ENCODE peak calls at places on chromosomes 7 and 10, in four cellular contexts. U, L, V and P are unnamed samples.

GRCh38 chr7:7424151-7424873 is 111.4 kb downstream of the COL28A1 start:
- DNase-seq in V (peak), U (peak), L (peak), P (peak)

GRCh38 chr10:43231523-43232078 is 35.3 kb downstream of the RASGEF1A start:
- DNase-seq in L (no peak), U (no peak), V (no peak), P (no peak)

GRCh38 chr10:23694446-23694920 is 255.6 kb downstream of the OTUD1 start:
- DNase-seq in V (no peak), U (no peak), L (no peak), P (peak)

GRCh38 chr7:76071316-76072242 is 23.7 kb downstream of the MDH2 start:
- DNase-seq in L (no peak), V (no peak), U (no peak), P (peak)

GRCh38 chr7:148458263-148458662 is 132.3 kb upstream of the C7orf33 start:
- DNase-seq in V (no peak), L (no peak), U (no peak), P (no peak)

GRCh38 chr7:101166909-101167644 is 1.7 kb upstream of the VGF start:
- DNase-seq in U (no peak), V (no peak), L (peak), P (no peak)

GRCh38 chr10:75110006-75110632 is 1.3 kb upstream of the SAMD8 start:
- DNase-seq in L (peak), V (no peak), U (no peak), P (no peak)

GRCh38 chr10:23886355-23886754 is 322.6 kb upstream of the KIAA1217 start:
- DNase-seq in L (no peak), U (no peak), V (peak), P (peak)

GRCh38 chr7:17497136-17497535 is 198.7 kb downstream of the AHR start:
- DNase-seq in V (no peak), L (no peak), U (no peak), P (no peak)

GRCh38 chr10:130999376-131000202 is 311.9 kb downstream of the TCERG1L start:
- DNase-seq in U (no peak), V (no peak), L (no peak), P (no peak)

GRCh38 chr7:108282427-108282996 is 152.4 kb upstream of the LAMB4 start:
- DNase-seq in U (no peak), V (no peak), L (no peak), P (no peak)

GRCh38 chr7:99325597-99326407 is at the start of gene ARPC1A:
- DNase-seq in U (peak), L (peak), V (peak), P (peak)

GRCh38 chr7:2152646-2153045 is 80.1 kb downstream of the MAD1L1 start:
- DNase-seq in L (no peak), U (no peak), V (no peak), P (no peak)

GRCh38 chr10:126844406-126844805 is 60.8 kb upstream of the DOCK1 start:
- DNase-seq in L (no peak), U (no peak), V (no peak), P (no peak)

GRCh38 chr7:143321734-143322133 is 5.8 kb downstream of the CLCN1 start:
- DNase-seq in L (no peak), U (no peak), V (no peak), P (no peak)

GRCh38 chr10:98309366-98310355 is 41.7 kb upstream of the LOXL4 start:
- DNase-seq in U (no peak), V (peak), L (peak), P (peak)

GRCh38 chr7:111587715-111588433 is 25.6 kb upstream of the IMMP2L start:
- DNase-seq in U (no peak), L (no peak), V (no peak), P (no peak)

GRCh38 chr10:70748305-70748704 is 36.9 kb downstream of the TBATA start:
- DNase-seq in V (no peak), U (no peak), L (no peak), P (no peak)

GRCh38 chr7:158259671-158260423 is 327.8 kb downstream of the PTPRN2 start:
- DNase-seq in V (no peak), U (no peak), L (no peak), P (no peak)

GRCh38 chr10:2949948-2950354 is 117.4 kb upstream of the PFKP start:
- DNase-seq in U (peak), V (no peak), L (no peak), P (no peak)

GRCh38 chr10:79390057-79390456 is 42.8 kb downstream of the PPIF start:
- DNase-seq in L (no peak), U (no peak), V (no peak), P (no peak)

GRCh38 chr10:70985824-70986336 is 97.5 kb upstream of the PCBD1 start:
- DNase-seq in U (no peak), V (no peak), L (no peak), P (no peak)

GRCh38 chr10:131144711-131145375 is 166.7 kb downstream of the TCERG1L start:
- DNase-seq in L (no peak), V (no peak), U (no peak), P (no peak)

GRCh38 chr7:39650676-39651075 is 27.3 kb downstream of the RALA start:
- DNase-seq in V (no peak), U (no peak), L (no peak), P (no peak)

GRCh38 chr10:73414230-73414981 is 548 bp upstream of the ANXA7 start:
- DNase-seq in U (no peak), V (no peak), L (peak), P (no peak)

GRCh38 chr7:738723-739454 is 11.8 kb upstream of the PRKAR1B start:
- DNase-seq in L (no peak), U (no peak), V (no peak), P (no peak)

GRCh38 chr10:121216721-121217181 is 365.6 kb downstream of the WDR11 start:
- DNase-seq in U (no peak), V (no peak), L (no peak), P (no peak)

GRCh38 chr7:93697901-93698300 is 123.4 kb upstream of the CALCR start:
- DNase-seq in V (no peak), L (no peak), U (no peak), P (no peak)

GRCh38 chr7:45920543-45921380 is at the start of gene IGFBP3:
- DNase-seq in L (no peak), V (no peak), U (no peak), P (peak)

GRCh38 chr7:27418544-27418943 is 175.9 kb downstream of the EVX1 start:
- DNase-seq in U (no peak), V (no peak), L (no peak), P (no peak)

GRCh38 chr10:111034598-111035310 is 42.1 kb upstream of the ADRA2A start:
- DNase-seq in L (no peak), U (no peak), V (no peak), P (no peak)

GRCh38 chr10:88682491-88682890 is 18.2 kb downstream of the LIPF start:
- DNase-seq in U (no peak), L (no peak), V (no peak), P (no peak)

GRCh38 chr7:101099969-101100781 is 14.9 kb downstream of the TRIM56 start:
- DNase-seq in L (peak), U (no peak), V (peak), P (peak)

GRCh38 chr7:81331061-81332018 is 412.5 kb upstream of the SEMA3C start:
- DNase-seq in L (no peak), U (no peak), V (no peak), P (no peak)

GRCh38 chr10:104052351-104052885 is 33.3 kb downstream of the COL17A1 start:
- DNase-seq in L (no peak), U (no peak), V (no peak), P (no peak)

GRCh38 chr10:60465801-60466200 is 76.1 kb upstream of the ANK3 start:
- DNase-seq in V (no peak), L (no peak), U (no peak), P (no peak)

GRCh38 chr10:64733980-64734379 is 1212.8 kb downstream of the REEP3 start:
- DNase-seq in L (peak), U (no peak), V (peak), P (peak)

GRCh38 chr7:17939670-17940301 is 508 bp downstream of the SNX13 start:
- DNase-seq in U (no peak), L (peak), V (peak), P (peak)

DNA sequence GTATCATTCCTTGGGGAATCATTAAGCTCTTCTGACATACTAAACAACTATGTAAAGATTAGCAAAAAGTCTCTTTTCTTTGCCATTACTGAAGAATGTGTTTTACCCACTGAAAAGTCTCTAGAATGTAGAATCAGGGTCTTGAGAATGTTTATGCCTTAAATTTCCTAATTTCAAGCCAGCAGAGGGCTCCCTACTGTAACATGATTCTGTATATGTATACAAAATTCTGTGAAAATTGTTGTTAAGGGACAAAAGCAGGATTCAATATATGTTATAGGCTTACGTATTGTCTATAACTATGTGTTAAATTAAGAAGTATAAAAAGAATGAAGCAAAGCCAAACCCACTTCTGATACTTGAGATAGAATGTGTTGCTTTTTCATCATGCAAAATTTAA is 296.9 kb upstream of the DGKB start:
- DNase-seq in U (no peak), V (no peak), L (peak), P (no peak)
- TF ChIP-seq TARDBP in U (no peak), V (no peak), L (no peak), P (no peak)

GRCh38 chr10:55627526-55628170 is 733.4 kb downstream of the ZWINT start:
- DNase-seq in V (no peak), L (no peak), U (no peak), P (peak)
- TF ChIP-seq TARDBP in V (no peak), L (no peak), U (no peak), P (no peak)

DNA sequence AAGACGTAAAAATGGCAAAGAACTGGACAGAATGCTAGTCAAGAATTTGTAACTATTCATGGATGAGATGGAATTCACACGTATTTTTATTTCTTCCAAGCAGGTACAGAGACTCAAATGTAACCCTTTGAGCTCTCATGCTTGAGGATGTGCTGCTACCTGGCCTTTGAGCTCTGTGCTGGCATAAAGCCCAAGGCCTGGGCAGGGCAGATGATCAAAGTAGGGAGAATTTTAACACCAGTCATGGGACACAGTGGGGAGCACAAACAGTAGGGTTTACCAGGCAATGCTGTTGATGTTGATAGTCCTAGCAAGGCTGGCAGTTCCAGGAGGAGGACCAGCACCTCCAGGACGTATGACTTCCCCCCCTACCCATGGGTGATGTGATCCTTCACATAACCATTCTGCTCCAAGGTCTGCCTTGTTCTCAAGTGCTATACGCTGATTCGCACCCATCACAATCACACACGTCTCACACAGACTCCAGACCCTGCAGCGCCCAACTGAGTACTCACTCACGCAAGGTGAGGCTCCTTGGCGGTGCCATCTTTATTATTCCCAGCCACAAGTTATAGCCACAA is 48.6 kb upstream of the DLG5 start:
- DNase-seq in U (no peak), V (peak), L (no peak), P (no peak)
- TF ChIP-seq TARDBP in U (no peak), V (no peak), L (no peak), P (no peak)

GRCh38 chr7:30694218-30694745 is 12.0 kb upstream of the CRHR2 start:
- DNase-seq in L (no peak), U (no peak), V (peak), P (no peak)
- TF ChIP-seq TARDBP in L (no peak), U (no peak), V (no peak), P (no peak)

GRCh38 chr10:125772864-125773180 is 2.8 kb downstream of the MMP21 start:
- DNase-seq in L (no peak), U (no peak), V (no peak), P (no peak)

GRCh38 chr10:125775491-125776106 is at the start of gene MMP21:
- DNase-seq in L (no peak), U (no peak), V (no peak), P (no peak)

GRCh38 chr10:125773702-125774101 is 1.9 kb downstream of the MMP21 start:
- DNase-seq in U (no peak), L (no peak), V (no peak), P (no peak)

GRCh38 chr10:125774144-125774543 is 1.5 kb downstream of the MMP21 start:
- DNase-seq in L (no peak), V (no peak), U (no peak), P (no peak)

GRCh38 chr10:125774581-125775191 is 935 bp downstream of the MMP21 start:
- DNase-seq in V (no peak), U (no peak), L (no peak), P (no peak)
- TF ChIP-seq TARDBP in V (no peak), U (no peak), L (no peak), P (no peak)

DNA sequence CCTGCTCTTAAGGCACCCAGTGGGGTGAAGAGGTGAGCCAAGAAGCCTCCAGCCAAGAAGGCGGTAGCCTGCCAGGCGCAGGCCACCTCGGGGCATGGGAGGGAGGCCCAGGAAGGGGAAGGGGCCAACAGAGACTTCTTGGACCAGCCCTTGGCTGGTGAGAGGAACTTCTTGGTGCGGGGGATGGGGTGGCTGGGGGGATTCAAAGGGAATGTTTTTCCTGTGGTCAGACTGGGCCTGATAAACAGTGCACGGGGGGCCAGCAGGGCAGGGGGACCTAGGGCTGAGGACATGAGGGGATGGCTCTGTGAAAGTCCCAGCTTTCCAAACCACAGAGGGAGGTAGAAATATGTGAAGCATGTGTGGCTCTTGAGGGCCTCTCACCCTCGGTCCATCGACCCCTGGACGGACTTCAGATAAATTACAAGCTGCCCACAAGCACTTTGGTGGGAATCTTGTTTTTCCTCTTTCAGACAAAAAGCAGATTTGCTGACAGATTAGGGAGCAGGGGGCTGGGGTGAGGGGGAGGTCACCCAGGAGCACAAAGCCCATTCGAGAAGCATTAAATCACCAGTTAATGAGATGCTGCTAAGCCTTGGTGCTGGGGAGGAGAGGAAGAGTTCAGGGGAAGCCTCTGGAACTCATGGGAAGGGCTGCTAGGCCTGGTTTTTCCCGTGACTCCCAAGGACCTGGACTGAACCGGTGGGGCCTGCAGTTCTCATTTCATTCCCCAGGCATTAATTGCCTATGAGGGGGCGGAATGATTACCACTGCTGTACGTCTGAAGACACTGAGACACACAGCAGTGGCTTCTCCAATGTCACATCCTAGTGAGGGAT is 11.3 kb downstream of the CRYGN start:
- DNase-seq in L (no peak), V (peak), U (no peak), P (no peak)
- TF ChIP-seq TARDBP in L (no peak), V (no peak), U (no peak), P (no peak)